ENCODE peak calls at places on chromosome X, in five cellular contexts. P is HepG2, M is fibroblast of lung, O is HCT116, L is astrocyte. N is an unnamed sample.

GRCh38 chrX:46642145-46642544 is 68.6 kb downstream of the CHST7 start:
- DNase-seq in P (peak; percentile 11), M (no peak), O (no peak), L (no peak), N (peak; percentile 53)

GRCh38 chrX:49727847-49728246 is 32.1 kb upstream of the PAGE1 start:
- DNase-seq in P (no peak), M (no peak), O (no peak), L (no peak), N (no peak)

GRCh38 chrX:106341823-106342222 is 173.7 kb downstream of the PWWP3B start:
- DNase-seq in P (no peak), M (no peak), O (peak; percentile 13), L (no peak), N (no peak)

GRCh38 chrX:40009462-40009851 is 88.3 kb downstream of the BCOR start:
- DNase-seq in P (no peak), M (no peak), O (no peak), L (no peak), N (no peak)

GRCh38 chrX:101417981-101418841 is 10.2 kb downstream of the HNRNPH2 start:
- DNase-seq in P (no peak), M (peak; percentile 42), O (no peak), L (peak; percentile 14), N (no peak)

GRCh38 chrX:130174051-130174704 is 2.4 kb downstream of the RAB33A start:
- DNase-seq in P (no peak), M (peak; percentile 71), O (no peak), L (peak; percentile 66), N (no peak)

GRCh38 chrX:17553451-17553850 is 178.5 kb downstream of the NHS start:
- DNase-seq in P (no peak), M (peak; percentile 88), O (no peak), L (peak; percentile 87), N (no peak)

GRCh38 chrX:129565046-129565649 is 25.1 kb downstream of the OCRL start:
- DNase-seq in P (no peak), M (peak; percentile 19), O (no peak), L (no peak), N (no peak)

GRCh38 chrX:133726211-133726630 is 259.2 kb downstream of the GPC3 start:
- DNase-seq in P (peak; percentile 27), M (peak; percentile 68), O (peak; percentile 27), L (peak; percentile 61), N (no peak)

DNA sequence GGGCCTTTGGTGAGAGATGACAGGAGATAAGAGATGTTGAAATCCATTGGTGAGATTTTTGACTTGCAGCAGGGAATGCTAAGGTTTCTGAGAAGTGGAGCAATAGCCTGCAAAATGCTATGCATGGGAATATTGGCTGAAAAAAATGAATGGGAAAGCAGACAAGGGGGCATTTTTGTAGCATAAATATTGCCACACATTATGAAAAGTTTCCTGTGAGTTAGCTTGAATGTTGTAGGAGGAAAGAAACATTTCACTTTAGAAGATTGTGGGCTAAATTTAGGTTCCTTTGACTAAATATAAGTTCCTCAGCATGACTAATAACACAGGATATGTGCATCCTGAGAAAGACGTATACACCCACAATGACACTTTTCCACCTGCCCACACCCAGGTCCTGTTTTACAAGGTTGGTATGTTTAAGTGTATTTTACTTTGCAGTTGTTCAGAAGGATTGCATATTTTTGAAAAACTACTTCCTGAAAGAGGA is 28.4 kb downstream of the PHEX start:
- DNase-seq in P (no peak), M (peak; percentile 42), O (no peak), L (peak; percentile 33), N (no peak)
- H3K4me2 ChIP-seq in P (no peak overlapping the region), M (no peak overlapping the region), O (peak overlapping the region; percentile 26), L (peak overlapping the region; percentile 55), N (no peak overlapping the region)

DNA sequence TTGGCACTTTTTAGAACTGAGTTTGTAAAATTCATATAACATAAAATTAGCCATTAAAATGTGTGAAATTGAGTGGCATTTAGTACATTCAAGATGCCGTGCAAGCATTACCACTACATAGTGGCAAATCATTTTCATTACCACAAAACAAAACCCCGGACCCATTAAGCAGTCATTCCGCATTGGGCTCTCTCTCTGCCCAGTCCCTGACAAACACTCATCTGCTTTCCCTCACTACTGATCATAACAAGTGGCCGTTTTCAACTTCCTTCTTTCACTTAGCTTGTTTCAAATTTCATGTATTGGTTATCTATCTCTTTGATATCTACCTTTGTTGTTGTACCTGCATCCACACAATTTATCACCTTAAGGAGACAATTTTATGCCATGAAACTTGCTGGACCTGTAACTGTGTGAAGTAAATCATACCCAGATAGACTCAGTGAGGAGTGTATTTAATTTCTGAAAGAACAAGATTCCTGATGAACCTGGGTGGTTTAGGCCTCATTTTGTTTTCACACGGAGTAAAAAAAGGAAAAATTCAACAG is 202.1 kb downstream of the OR13H1 start:
- DNase-seq in P (no peak), M (no peak), O (no peak), L (no peak), N (no peak)
- H2AFZ ChIP-seq in P (no peak overlapping the region), M (no peak overlapping the region), O (no peak overlapping the region), L (no peak overlapping the region), N (peak overlapping the region; percentile 8)

GRCh38 chrX:53080628-53081580 is 1.3 kb upstream of the TSPYL2 start:
- DNase-seq in P (no peak), M (peak; percentile 19), O (no peak), L (peak; percentile 21), N (no peak)
- H3K27ac ChIP-seq in P (no peak overlapping the region), M (peak overlapping the region; percentile 1), O (no peak overlapping the region), L (peak overlapping the region; percentile 56), N (no peak overlapping the region)

DNA sequence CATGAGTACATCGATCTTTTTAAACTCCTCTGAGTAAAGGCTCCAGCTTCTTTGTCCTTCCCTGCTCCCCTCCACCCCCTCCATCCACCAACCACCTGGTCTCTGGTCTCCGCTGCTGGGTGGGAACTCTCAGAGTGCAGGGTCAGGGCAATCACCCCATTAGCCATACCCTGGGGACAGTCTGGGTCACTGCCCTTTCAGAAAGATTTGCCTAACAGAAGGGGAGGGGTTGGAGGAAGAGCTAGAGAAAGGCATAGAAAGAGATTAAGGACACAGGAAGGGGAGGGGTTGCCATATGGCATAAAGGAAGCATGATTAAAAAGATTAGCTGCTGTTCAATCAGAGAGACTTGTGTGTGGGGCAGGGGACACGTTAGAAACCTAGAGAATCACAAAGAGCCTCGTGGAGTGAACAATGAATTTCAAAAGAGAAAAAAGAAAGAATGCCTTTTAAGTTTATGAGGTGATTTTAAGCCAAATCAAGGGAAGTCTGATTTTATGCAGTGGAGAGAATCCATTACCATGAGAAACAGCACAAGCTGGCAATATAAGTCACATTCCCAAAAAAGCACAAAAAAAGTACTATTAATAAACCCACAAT is 115.5 kb upstream of the ACSL4 start:
- DNase-seq in P (peak; percentile 66), M (no peak), O (no peak), L (no peak), N (no peak)
- H3K4me2 ChIP-seq in P (peak overlapping the region; percentile 36), M (no peak overlapping the region), O (no peak overlapping the region), L (no peak overlapping the region), N (no peak overlapping the region)

GRCh38 chrX:34379891-34380290 is 247.8 kb upstream of the FAM47A start:
- DNase-seq in P (no peak), M (no peak), O (no peak), L (no peak), N (no peak)

GRCh38 chrX:34381241-34381640 is 249.1 kb upstream of the FAM47A start:
- DNase-seq in P (no peak), M (no peak), O (no peak), L (no peak), N (no peak)

GRCh38 chrX:34382416-34382815 is 250.3 kb upstream of the FAM47A start:
- DNase-seq in P (no peak), M (peak; percentile 24), O (no peak), L (peak; percentile 12), N (no peak)

GRCh38 chrX:34371740-34372139 is 239.6 kb upstream of the FAM47A start:
- DNase-seq in P (no peak), M (no peak), O (no peak), L (no peak), N (no peak)

DNA sequence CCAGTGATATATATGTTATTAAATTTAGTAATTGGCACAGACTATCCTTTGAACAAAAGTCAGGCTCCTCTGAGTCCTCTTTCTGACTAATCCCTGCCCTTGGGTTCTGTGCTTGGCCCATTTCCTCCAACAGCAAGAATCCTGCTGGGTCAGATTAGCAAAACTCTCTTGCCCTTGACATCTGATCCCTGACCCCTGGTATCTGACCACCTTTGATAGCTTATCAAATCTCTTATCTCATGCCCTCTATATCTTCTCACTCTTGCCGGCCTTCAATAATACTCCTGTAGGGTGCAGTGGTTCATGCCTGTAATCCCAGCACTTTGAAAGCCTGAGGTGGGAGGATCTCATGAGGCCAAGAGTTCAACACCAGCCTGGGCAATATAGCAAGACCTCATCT is 245.5 kb upstream of the FAM47A start:
- DNase-seq in P (no peak), M (no peak), O (no peak), L (no peak), N (no peak)
- H2AFZ ChIP-seq in P (no peak overlapping the region), M (no peak overlapping the region), O (no peak overlapping the region), L (no peak overlapping the region), N (no peak overlapping the region)

DNA sequence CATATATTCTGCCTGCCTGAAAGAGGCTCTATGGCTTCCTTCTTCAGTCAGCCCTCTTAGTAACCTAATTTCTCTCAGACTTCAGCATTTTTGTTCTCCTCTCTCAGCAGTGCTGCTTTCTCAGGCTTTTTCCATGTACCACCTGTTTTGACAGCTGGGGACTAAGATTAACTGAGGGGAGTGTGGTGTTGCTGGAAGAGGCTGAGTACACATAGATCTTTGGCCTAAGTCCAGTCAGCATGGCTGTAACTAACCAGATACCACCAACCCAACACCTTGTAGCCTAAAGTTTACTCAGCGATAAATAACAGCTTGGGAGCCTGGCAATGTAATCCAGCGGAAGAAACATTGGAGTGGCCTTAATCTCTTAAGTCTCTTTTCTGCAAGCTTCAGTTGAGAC is 85.5 kb downstream of the RTL3 start:
- DNase-seq in P (no peak), M (no peak), O (no peak), L (no peak), N (no peak)
- H3K27ac ChIP-seq in P (no peak overlapping the region), M (no peak overlapping the region), O (no peak overlapping the region), L (no peak overlapping the region), N (no peak overlapping the region)

GRCh38 chrX:38220936-38221386 is 290 bp upstream of the SRPX start:
- DNase-seq in P (no peak), M (peak; percentile 55), O (no peak), L (peak; percentile 29), N (no peak)
- H3K4me2 ChIP-seq in P (peak overlapping the region; percentile 51), M (peak overlapping the region; percentile 39), O (peak overlapping the region; percentile 75), L (peak overlapping the region; percentile 88), N (peak overlapping the region; percentile 82)

N was measured in MM.1S.